ENCODE peak calls at places on chromosomes 12 and 14, in four cellular contexts. L is esophagus muscularis mucosa, X is GM13977, P is GM20000. A is an unnamed sample.

GRCh38 chr12:110545812-110546211 is 37.3 kb downstream of the PPTC7 start:
- DNase-seq in L (no peak), X (no peak), P (no peak), A (no peak)

GRCh38 chr12:30884804-30885203 is 41.7 kb upstream of the TSPAN11 start:
- DNase-seq in L (peak; percentile 21), X (no peak), P (no peak), A (no peak)

GRCh38 chr12:97535582-97535981 is 73.0 kb downstream of the RMST start:
- DNase-seq in L (no peak), X (no peak), P (no peak), A (no peak)

GRCh38 chr12:58925733-58926113 is 5.4 kb upstream of the LRIG3 start:
- DNase-seq in L (no peak), X (no peak), P (no peak), A (no peak)

GRCh38 chr14:96057738-96058137 is 18.6 kb downstream of the C14orf132 start:
- DNase-seq in L (no peak), X (no peak), P (no peak), A (no peak)

GRCh38 chr12:84912191-84913142 is at the start of gene SLC6A15:
- DNase-seq in L (no peak), X (peak; percentile 33), P (peak; percentile 15), A (peak; percentile 93)

GRCh38 chr12:19912996-19913395 is 455.3 kb upstream of the PDE3A start:
- DNase-seq in L (no peak), X (no peak), P (no peak), A (no peak)

GRCh38 chr14:104975481-104976197 is 2.5 kb downstream of the AHNAK2 start:
- DNase-seq in L (no peak), X (peak; percentile 56), P (peak; percentile 66), A (peak; percentile 58)

GRCh38 chr12:66901136-66901932 is 222.5 kb upstream of the GRIP1 start:
- DNase-seq in L (no peak), X (peak; percentile 26), P (peak; percentile 50), A (no peak)

GRCh38 chr14:61334197-61334701 is 12.9 kb downstream of the PRKCH start:
- DNase-seq in L (no peak), X (no peak), P (no peak), A (no peak)

GRCh38 chr12:2017724-2018337 is 13.6 kb upstream of the DCP1B start:
- DNase-seq in L (no peak), X (no peak), P (no peak), A (no peak)

GRCh38 chr12:62291888-62292760 is 31.9 kb downstream of the USP15 start:
- DNase-seq in L (no peak), X (no peak), P (no peak), A (no peak)

GRCh38 chr14:22896760-22897159 is 13.7 kb downstream of the REM2 start:
- DNase-seq in L (no peak), X (no peak), P (no peak), A (no peak)

GRCh38 chr14:44961151-44961729 is 507 bp downstream of the KLHL28 start:
- DNase-seq in L (no peak), X (peak; percentile 25), P (peak; percentile 46), A (peak; percentile 76)

GRCh38 chr14:41549821-41550597 is 56.7 kb upstream of the LRFN5 start:
- DNase-seq in L (no peak), X (no peak), P (no peak), A (no peak)

GRCh38 chr12:6970096-6970527 is 352 bp downstream of the PHB2 start:
- DNase-seq in L (no peak), X (no peak), P (peak; percentile 8), A (no peak)

GRCh38 chr14:68599896-68600620 is 192.8 kb downstream of the ZFP36L1 start:
- DNase-seq in L (no peak), X (no peak), P (no peak), A (no peak)

GRCh38 chr14:39665084-39665483 is 232.9 kb upstream of the FBXO33 start:
- DNase-seq in L (no peak), X (peak; percentile 20), P (no peak), A (no peak)

GRCh38 chr14:70692210-70692609 is 50.5 kb downstream of the TTC9 start:
- DNase-seq in L (no peak), X (no peak), P (no peak), A (no peak)

GRCh38 chr12:8648598-8649205 is 13.9 kb downstream of the MFAP5 start:
- DNase-seq in L (no peak), X (peak; percentile 80), P (peak; percentile 76), A (no peak)

GRCh38 chr12:101939856-101940265 is 62.5 kb downstream of the DRAM1 start:
- DNase-seq in L (no peak), X (no peak), P (peak; percentile 45), A (peak; percentile 40)

GRCh38 chr14:39469094-39469710 is 37.0 kb upstream of the FBXO33 start:
- DNase-seq in L (no peak), X (peak; percentile 14), P (peak; percentile 32), A (peak; percentile 61)

GRCh38 chr12:5627053-5627630 is 195.2 kb downstream of the NTF3 start:
- DNase-seq in L (no peak), X (no peak), P (no peak), A (no peak)

GRCh38 chr12:4272014-4272975 is 1.3 kb upstream of the CCND2 start:
- DNase-seq in L (peak; percentile 95), X (peak; percentile 93), P (peak; percentile 94), A (peak; percentile 75)

GRCh38 chr14:76644875-76645518 is 116.3 kb upstream of the VASH1 start:
- DNase-seq in L (no peak), X (peak; percentile 48), P (peak; percentile 54), A (peak; percentile 78)

GRCh38 chr12:20404576-20405346 is 36.4 kb downstream of the PDE3A start:
- DNase-seq in L (no peak), X (no peak), P (no peak), A (no peak)

GRCh38 chr14:102363182-102363952 is 626 bp downstream of the TECPR2 start:
- DNase-seq in L (no peak), X (no peak), P (no peak), A (no peak)

GRCh38 chr12:116672842-116673516 is 64.9 kb downstream of the SPRING1 start:
- DNase-seq in L (no peak), X (no peak), P (peak; percentile 45), A (no peak)

GRCh38 chr14:75597149-75597548 is 18.7 kb downstream of the FLVCR2 start:
- DNase-seq in L (no peak), X (no peak), P (no peak), A (no peak)

DNA sequence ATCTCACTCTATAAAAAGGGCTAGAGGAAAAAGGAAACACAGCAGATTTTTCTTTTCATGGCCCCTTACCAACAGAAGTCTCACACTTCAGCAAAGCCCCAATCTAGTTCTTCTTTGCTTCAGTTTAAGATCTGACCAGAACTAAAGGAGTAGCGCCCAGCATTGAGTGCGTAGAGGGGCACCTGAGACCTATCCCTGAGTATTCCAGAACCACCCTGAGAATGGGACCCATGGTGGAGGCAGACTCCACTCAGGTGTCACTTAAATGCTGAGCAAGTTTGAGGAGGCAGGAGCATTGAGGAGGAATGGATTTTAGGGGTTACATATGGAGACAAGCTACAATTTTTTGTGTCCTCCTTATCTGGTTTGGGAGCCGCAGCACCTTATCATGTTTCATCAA is 1.8 kb upstream of the HOXC11 start:
- DNase-seq in L (no peak), X (no peak), P (no peak), A (no peak)
- TF ChIP-seq CTCF in L (no peak), X (no peak), P (no peak), A (no peak)

GRCh38 chr12:112584266-112584722 is 165.5 kb downstream of the PTPN11 start:
- DNase-seq in L (no peak), X (no peak), P (no peak), A (no peak)

GRCh38 chr12:112595415-112595814 is 176.7 kb downstream of the PTPN11 start:
- DNase-seq in L (no peak), X (no peak), P (no peak), A (no peak)

GRCh38 chr12:112589275-112589674 is 170.5 kb downstream of the PTPN11 start:
- DNase-seq in L (no peak), X (no peak), P (no peak), A (no peak)

GRCh38 chr12:112586148-112586783 is 167.5 kb downstream of the PTPN11 start:
- DNase-seq in L (no peak), X (no peak), P (no peak), A (no peak)

DNA sequence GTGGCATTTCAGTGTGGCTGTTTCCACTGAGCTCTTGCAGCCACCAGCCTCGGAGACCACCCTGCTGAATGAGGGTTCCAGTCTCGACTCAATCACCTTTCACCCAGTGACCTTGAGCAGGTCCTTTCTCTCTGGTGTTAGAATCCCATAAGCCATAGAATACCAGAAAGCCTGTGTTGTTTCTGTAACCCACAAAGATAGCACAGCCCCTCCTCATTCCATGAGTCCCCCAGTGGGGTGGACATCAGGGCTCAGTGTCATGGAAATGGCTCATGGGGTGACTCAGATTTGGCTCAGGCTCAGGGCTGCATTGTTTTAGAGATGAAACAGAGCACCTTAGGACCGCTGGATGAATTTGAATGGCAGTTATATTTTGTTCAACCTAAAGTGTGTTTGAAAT is 171.5 kb downstream of the PTPN11 start:
- DNase-seq in L (no peak), X (no peak), P (no peak), A (no peak)
- TF ChIP-seq CTCF in L (no peak), X (no peak), P (no peak), A (no peak)

DNA sequence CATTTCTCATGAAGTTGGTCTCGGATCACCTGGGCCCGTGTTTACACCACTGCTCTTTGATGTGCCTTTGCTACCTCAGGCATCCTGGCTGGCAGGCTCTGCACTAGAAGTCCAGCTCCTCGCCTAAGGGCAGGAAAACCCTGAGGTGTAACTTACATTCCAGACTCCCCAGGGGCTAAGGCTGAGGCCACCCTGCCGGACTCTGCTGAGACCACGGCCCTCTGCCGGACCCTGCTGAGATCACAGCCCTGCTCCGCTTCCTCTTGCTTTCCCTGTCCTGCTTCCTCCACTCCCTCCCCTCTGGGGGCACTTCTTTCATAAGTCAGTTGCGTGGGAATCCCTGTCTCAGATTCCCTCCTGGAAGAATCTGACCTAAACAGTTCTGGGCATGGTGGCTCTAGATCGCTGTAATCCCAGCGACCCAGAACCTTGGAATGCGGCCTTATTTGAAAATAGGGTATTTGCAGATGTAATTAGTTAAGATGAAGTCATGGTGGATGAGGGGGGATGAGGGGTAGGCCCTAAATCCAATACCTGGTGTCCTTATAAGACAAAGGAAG is 17.2 kb downstream of the RILPL1 start:
- DNase-seq in L (no peak), X (no peak), P (no peak), A (no peak)
- TF ChIP-seq CTCF in L (no peak), X (no peak), P (no peak), A (no peak)

GRCh38 chr12:128702344-128702743 is 121.4 kb downstream of the SLC15A4 start:
- DNase-seq in L (no peak), X (no peak), P (no peak), A (no peak)
- TF ChIP-seq CTCF in L (no peak), X (no peak), P (no peak), A (no peak)

GRCh38 chr14:52650774-52651173 is 44.6 kb downstream of the ERO1A start:
- DNase-seq in L (no peak), X (no peak), P (no peak), A (no peak)
- TF ChIP-seq CTCF in L (no peak), X (no peak), P (no peak), A (no peak)